ENCODE peak calls at places on chromosome 13, in four cellular contexts. N is K562, W is IMR-90, U is A549. T is an unnamed sample.

GRCh38 chr13:112972867-112973576 is 4.0 kb downstream of the MCF2L start:
- DNase-seq in N (no peak), W (no peak), U (no peak), T (no peak)

GRCh38 chr13:100675660-100676129 is 1.1 kb upstream of the TMTC4 start:
- DNase-seq in N (no peak), W (no peak), U (no peak), T (no peak)

GRCh38 chr13:20567881-20568528 is 1.0 kb downstream of the IFT88 start:
- DNase-seq in N (no peak), W (no peak), U (no peak), T (no peak)

GRCh38 chr13:94329754-94330551 is 149.5 kb downstream of the DCT start:
- DNase-seq in N (no peak), W (peak; percentile 95), U (peak; percentile 48), T (no peak)

GRCh38 chr13:75794663-75795062 is 158.5 kb downstream of the LMO7 start:
- DNase-seq in N (no peak), W (no peak), U (no peak), T (no peak)

GRCh38 chr13:76020421-76020955 is 384.4 kb downstream of the LMO7 start:
- DNase-seq in N (no peak), W (no peak), U (no peak), T (no peak)

GRCh38 chr13:30224732-30225131 is 82.6 kb downstream of the KATNAL1 start:
- DNase-seq in N (no peak), W (peak; percentile 30), U (peak; percentile 21), T (no peak)

GRCh38 chr13:81302125-81302524 is 961.2 kb upstream of the SPRY2 start:
- DNase-seq in N (no peak), W (no peak), U (no peak), T (no peak)

GRCh38 chr13:74550039-74550438 is 415.8 kb upstream of the KLF12 start:
- DNase-seq in N (no peak), W (no peak), U (no peak), T (no peak)

GRCh38 chr13:35727881-35728280 is 251.4 kb upstream of the MAB21L1 start:
- DNase-seq in N (no peak), W (no peak), U (no peak), T (no peak)

GRCh38 chr13:105936816-105937215 is 598.6 kb downstream of the EFNB2 start:
- DNase-seq in N (no peak), W (peak; percentile 24), U (no peak), T (no peak)

GRCh38 chr13:79853258-79853657 is 372.3 kb downstream of the NDFIP2 start:
- DNase-seq in N (no peak), W (no peak), U (no peak), T (no peak)

GRCh38 chr13:29969286-29969685 is 118.9 kb upstream of the UBL3 start:
- DNase-seq in N (no peak), W (peak; percentile 92), U (no peak), T (no peak)

GRCh38 chr13:40146586-40147240 is 491.3 kb downstream of the COG6 start:
- DNase-seq in N (no peak), W (no peak), U (no peak), T (no peak)

GRCh38 chr13:102141625-102142472 is 260.0 kb downstream of the FGF14 start:
- DNase-seq in N (peak; percentile 10), W (peak; percentile 35), U (peak; percentile 4), T (no peak)

DNA sequence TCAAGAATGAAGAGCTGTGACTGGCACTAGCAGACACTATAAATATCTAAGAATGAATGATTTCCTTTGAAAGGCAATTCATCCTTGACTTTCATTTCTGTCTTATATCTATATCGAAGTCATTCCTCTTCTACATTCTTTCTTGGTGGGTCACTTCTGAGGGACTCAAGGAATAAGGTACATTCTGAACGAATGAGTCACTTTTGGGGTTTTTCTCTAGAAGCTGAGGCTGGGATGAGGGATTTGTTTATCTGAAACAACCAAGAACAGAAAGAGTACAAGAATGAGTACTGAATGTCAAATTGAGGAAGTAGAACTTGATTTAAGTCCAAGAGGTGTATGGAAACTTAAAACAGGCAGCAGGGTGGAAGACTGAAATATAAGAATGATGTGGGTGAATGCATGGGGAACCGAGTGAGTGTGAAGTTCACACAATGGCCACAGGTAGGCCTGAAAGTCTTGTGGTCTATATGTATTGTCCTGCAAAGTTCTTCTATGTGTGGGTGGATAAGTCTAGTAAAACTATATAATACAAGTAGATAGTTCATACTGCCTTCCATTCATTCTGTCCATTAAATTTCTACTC is 343.9 kb downstream of the OXGR1 start:
- DNase-seq in N (no peak), W (no peak), U (no peak), T (no peak)
- TF ChIP-seq MAFK in N (no peak), W (no peak), U (no peak), T (no peak)

GRCh38 chr13:22589880-22590279 is 590.9 kb upstream of the SGCG start:
- DNase-seq in N (no peak), W (no peak), U (no peak), T (no peak)

GRCh38 chr13:22596157-22596863 is 584.5 kb upstream of the SGCG start:
- DNase-seq in N (no peak), W (no peak), U (no peak), T (no peak)

GRCh38 chr13:22594041-22594440 is 586.7 kb upstream of the SGCG start:
- DNase-seq in N (no peak), W (no peak), U (no peak), T (no peak)

DNA sequence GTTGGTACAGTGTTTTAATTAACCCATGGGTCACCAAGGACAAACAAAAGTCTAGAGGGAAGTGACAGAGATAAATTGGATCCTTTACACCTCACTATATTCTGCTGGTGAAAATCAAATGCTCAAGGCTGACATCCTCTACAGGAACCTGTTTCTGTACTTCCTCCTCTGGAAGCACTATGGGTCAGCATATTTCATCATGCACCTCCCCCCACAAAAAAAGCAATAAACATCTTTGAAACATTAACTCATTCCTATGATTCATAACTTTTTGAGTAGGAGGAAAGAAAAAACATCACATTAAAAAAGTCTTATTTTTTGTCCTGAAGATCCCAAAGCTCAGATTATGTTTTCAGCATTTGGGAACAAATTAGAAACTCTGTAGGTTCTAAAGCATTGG is 588.3 kb upstream of the SGCG start:
- DNase-seq in N (no peak), W (peak; percentile 0), U (no peak), T (no peak)
- TF ChIP-seq MAFK in N (no peak), W (no peak), U (no peak), T (no peak)

GRCh38 chr13:52597676-52598075 is 44.6 kb upstream of the HNRNPA1L2 start:
- DNase-seq in N (no peak), W (no peak), U (no peak), T (no peak)

GRCh38 chr13:52599037-52599852 is 43.0 kb upstream of the HNRNPA1L2 start:
- DNase-seq in N (no peak), W (peak; percentile 71), U (no peak), T (no peak)

GRCh38 chr13:52600666-52601065 is 41.6 kb upstream of the HNRNPA1L2 start:
- DNase-seq in N (no peak), W (no peak), U (no peak), T (no peak)

GRCh38 chr13:52599853-52600603 is 42.2 kb upstream of the HNRNPA1L2 start:
- DNase-seq in N (no peak), W (peak; percentile 13), U (no peak), T (no peak)
- TF ChIP-seq MAFK in N (no peak), W (no peak), U (no peak), T (no peak)

DNA sequence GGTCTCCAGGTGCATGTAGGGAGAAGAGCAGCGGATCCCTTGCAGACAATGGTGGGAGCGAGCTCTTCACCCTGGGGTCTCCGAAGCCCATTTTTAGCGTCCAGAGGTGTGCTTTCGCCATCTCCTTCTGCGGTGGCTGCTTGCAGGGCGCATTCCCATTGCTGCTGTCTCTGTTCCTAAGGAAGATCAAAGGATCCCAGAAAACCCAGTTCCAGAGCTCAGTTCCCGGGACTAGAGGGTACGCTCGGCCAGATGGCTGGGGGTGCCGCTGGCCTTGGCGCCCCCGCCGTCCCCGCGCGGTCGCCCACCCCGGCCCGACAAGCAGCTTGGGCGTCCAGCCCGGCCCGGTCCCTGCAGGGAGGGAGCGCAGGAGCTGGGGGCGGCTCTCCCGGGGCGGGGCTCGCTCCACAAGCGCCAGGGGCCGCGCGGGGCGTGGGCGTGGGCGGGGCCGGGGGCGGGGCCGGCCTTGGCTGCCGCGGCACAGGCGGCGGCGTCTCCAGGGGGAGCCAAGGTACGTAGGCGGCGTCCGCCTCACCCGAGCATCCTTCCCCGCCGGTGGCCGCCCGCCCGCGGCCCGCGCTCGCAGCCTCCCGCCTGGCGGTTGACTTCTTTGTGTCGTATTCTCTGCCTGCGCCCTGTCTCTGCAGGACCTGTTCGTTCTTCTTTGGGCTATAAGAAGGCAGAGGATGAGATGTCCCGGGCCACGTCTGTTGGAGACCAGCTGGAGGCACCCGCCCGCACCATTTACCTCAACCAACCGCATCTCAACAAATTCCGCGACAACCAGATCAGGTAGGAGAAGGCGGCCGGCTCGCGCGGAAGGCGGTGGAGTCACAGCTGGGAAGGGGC is 96.8 kb downstream of the ATP8A2 start:
- DNase-seq in N (peak; percentile 91), W (no peak), U (no peak), T (no peak)
- TF ChIP-seq MAFK in N (no peak), W (no peak), U (no peak), T (no peak)

GRCh38 chr13:68291595-68291994 is 1061.5 kb upstream of the PCDH9 start:
- DNase-seq in N (no peak), W (no peak), U (no peak), T (no peak)
- TF ChIP-seq MAFK in N (no peak), W (no peak), U (no peak), T (no peak)

T was measured in H1.